ENCODE peak calls at places on chromosome 17, in four cellular contexts. C is body of pancreas; Z is HS-5; U is stimulated activated CD8-positive, alpha-beta memory T cell treated with anti-CD3 and anti-CD28 coated beads, Interleukin-12 subunit alpha, Interleukin-12 subunit beta, amount 100 ng/mL, for 4 hours. Q is an unnamed sample.

GRCh38 chr17:33335491-33336173 is 42.5 kb upstream of the ASIC2 start:
- DNase-seq in Z (no peak), C (no peak), U (no peak), Q (no peak)

GRCh38 chr17:8904201-8904600 is 36.7 kb upstream of the PIK3R6 start:
- DNase-seq in Z (no peak), U (no peak), C (no peak), Q (no peak)

GRCh38 chr17:64938925-64939474 is 19.7 kb upstream of the LRRC37A3 start:
- DNase-seq in Z (no peak), C (no peak), U (peak; percentile 20), Q (peak; percentile 58)

GRCh38 chr17:391850-392249 is 39.2 kb upstream of the RPH3AL start:
- DNase-seq in U (no peak), C (no peak), Z (no peak), Q (no peak)

GRCh38 chr17:57228921-57229320 is 27.4 kb upstream of the MSI2 start:
- DNase-seq in Z (no peak), U (no peak), C (no peak), Q (no peak)

GRCh38 chr17:40107266-40107980 is 7.0 kb upstream of the NR1D1 start:
- DNase-seq in Z (no peak), C (no peak), U (no peak), Q (no peak)

GRCh38 chr17:1134634-1135324 is 45.0 kb downstream of the ABR start:
- DNase-seq in C (no peak), Z (no peak), U (no peak), Q (no peak)

GRCh38 chr17:73304971-73305786 is 6.6 kb downstream of the CDC42EP4 start:
- DNase-seq in U (no peak), C (peak; percentile 64), Z (peak; percentile 80), Q (peak; percentile 85)

GRCh38 chr17:60231234-60231633 is 81.5 kb downstream of the CA4 start:
- DNase-seq in Z (no peak), U (no peak), C (no peak), Q (peak; percentile 15)

GRCh38 chr17:14464741-14465140 is 163.9 kb downstream of the HS3ST3B1 start:
- DNase-seq in Z (peak; percentile 61), C (no peak), U (no peak), Q (no peak)

GRCh38 chr17:4747847-4748246 is 8.1 kb upstream of the CXCL16 start:
- DNase-seq in U (no peak), Z (no peak), C (no peak), Q (no peak)

GRCh38 chr17:50470451-50470850 is 1.8 kb upstream of the CHAD start:
- DNase-seq in C (no peak), Z (no peak), U (no peak), Q (no peak)

GRCh38 chr17:37648555-37648954 is 5.3 kb upstream of the DDX52 start:
- DNase-seq in C (no peak), U (no peak), Z (no peak), Q (no peak)

GRCh38 chr17:13016881-13017622 is 775 bp downstream of the ELAC2 start:
- DNase-seq in U (no peak), Z (peak; percentile 9), C (no peak), Q (no peak)

GRCh38 chr17:5355416-5356129 is 63.9 kb downstream of the NUP88 start:
- DNase-seq in C (no peak), Z (no peak), U (no peak), Q (no peak)

GRCh38 chr17:49592263-49592662 is 16.6 kb downstream of the NXPH3 start:
- DNase-seq in Z (no peak), C (no peak), U (no peak), Q (no peak)

GRCh38 chr17:19549746-19550623 is 16.3 kb downstream of the SLC47A1 start:
- DNase-seq in C (no peak), U (no peak), Z (no peak), Q (no peak)

GRCh38 chr17:38881600-38882191 is 11.8 kb downstream of the LASP1 start:
- DNase-seq in Z (no peak), U (no peak), C (peak; percentile 53), Q (peak; percentile 89)

GRCh38 chr17:61393550-61393903 is 6.1 kb upstream of the TBX2 start:
- DNase-seq in Z (no peak), C (no peak), U (no peak), Q (no peak)

GRCh38 chr17:43341705-43342600 is 56.8 kb upstream of the ARL4D start:
- DNase-seq in C (no peak), Z (peak; percentile 40), U (no peak), Q (no peak)

GRCh38 chr17:28481081-28481571 is 7.7 kb downstream of the SLC13A2 start:
- DNase-seq in Z (no peak), C (no peak), U (no peak), Q (no peak)

GRCh38 chr17:69406906-69407305 is 7.6 kb upstream of the MAP2K6 start:
- DNase-seq in C (no peak), Z (no peak), U (no peak), Q (no peak)

GRCh38 chr17:80036715-80037477 is 454 bp downstream of the CCDC40 start:
- DNase-seq in Z (no peak), U (no peak), C (no peak), Q (peak; percentile 71)

GRCh38 chr17:27299384-27300049 is 5.6 kb downstream of the WSB1 start:
- DNase-seq in Z (no peak), C (no peak), U (no peak), Q (no peak)

GRCh38 chr17:8939496-8940334 is 25.8 kb downstream of the PIK3R5 start:
- DNase-seq in Z (no peak), C (no peak), U (no peak), Q (no peak)

GRCh38 chr17:16378631-16379282 is 2.1 kb upstream of the UBB start:
- DNase-seq in U (no peak), C (no peak), Z (no peak), Q (no peak)

GRCh38 chr17:59464246-59464645 is 101.2 kb upstream of the DHX40 start:
- DNase-seq in C (no peak), U (no peak), Z (no peak), Q (no peak)

GRCh38 chr17:7897090-7897489 is 8.5 kb downstream of the CHD3 start:
- DNase-seq in Z (no peak), C (no peak), U (no peak), Q (no peak)

GRCh38 chr17:61139219-61139618 is 260.4 kb upstream of the TBX2 start:
- DNase-seq in Z (peak; percentile 44), U (peak; percentile 3), C (no peak), Q (no peak)

GRCh38 chr17:31072186-31072585 is 22.6 kb upstream of the NF1 start:
- DNase-seq in U (no peak), C (no peak), Z (no peak), Q (peak; percentile 49)

GRCh38 chr17:20987511-20987910 is 55.3 kb downstream of the USP22 start:
- DNase-seq in C (no peak), U (no peak), Z (no peak), Q (no peak)

GRCh38 chr17:41800601-41801373 is 11.0 kb downstream of the P3H4 start:
- DNase-seq in Z (no peak), U (no peak), C (no peak), Q (peak; percentile 96)

GRCh38 chr17:1203111-1203966 is 23.6 kb upstream of the ABR start:
- DNase-seq in Z (no peak), C (peak; percentile 53), U (peak; percentile 29), Q (peak; percentile 86)

GRCh38 chr17:17833664-17834357 is 3.0 kb downstream of the SREBF1 start:
- DNase-seq in C (no peak), U (no peak), Z (no peak), Q (no peak)

Q was measured in hepatocyte.